ENCODE peak calls at places on chromosomes 11 and 22, in six cellular contexts. V, U, X, Q, Z and H are unnamed samples.

GRCh38 chr11:29321293-29322132 is 695.3 kb downstream of the KCNA4 start:
- DNase-seq in U (no peak), V (no peak), X (no peak), Q (no peak), Z (no peak), H (no peak)

GRCh38 chr22:22068657-22069056 is 86.1 kb upstream of the TOP3B start:
- DNase-seq in Q (no peak), Z (no peak), V (no peak), X (no peak), U (no peak), H (no peak)

GRCh38 chr11:11534981-11535380 is 86.8 kb downstream of the GALNT18 start:
- DNase-seq in Q (no peak), Z (no peak), V (no peak), X (no peak), U (no peak), H (no peak)

GRCh38 chr11:72848846-72849466 is 34.7 kb downstream of the ATG16L2 start:
- DNase-seq in V (peak), Q (peak), X (no peak), U (no peak), Z (no peak), H (no peak)

GRCh38 chr11:8092587-8093424 is 11.8 kb downstream of the TUB start:
- DNase-seq in V (peak), X (no peak), Z (peak), U (peak), Q (peak), H (no peak)

GRCh38 chr11:112878228-112878627 is 83.0 kb upstream of the NCAM1 start:
- DNase-seq in X (no peak), U (no peak), Z (no peak), V (no peak), Q (no peak), H (no peak)

GRCh38 chr22:46854125-46854870 is 91.8 kb downstream of the TBC1D22A start:
- DNase-seq in U (no peak), X (no peak), V (no peak), Q (no peak), Z (peak), H (no peak)

GRCh38 chr22:20657963-20658362 is 116.0 kb upstream of the SERPIND1 start:
- DNase-seq in X (peak), V (no peak), Z (no peak), Q (no peak), U (no peak), H (no peak)

GRCh38 chr22:42959472-42960145 is 55.3 kb downstream of the PACSIN2 start:
- DNase-seq in V (peak), X (no peak), U (peak), Q (peak), Z (peak), H (no peak)

GRCh38 chr11:33471541-33471940 is 214.4 kb downstream of the HIPK3 start:
- DNase-seq in Z (no peak), V (no peak), Q (no peak), U (peak), X (no peak), H (no peak)

GRCh38 chr22:50244420-50245213 is at the start of gene TUBGCP6:
- DNase-seq in X (peak), Z (peak), Q (peak), V (peak), U (peak), H (peak)

GRCh38 chr22:44220727-44221680 is 40.3 kb downstream of the PARVG start:
- DNase-seq in Z (no peak), X (no peak), U (no peak), V (no peak), Q (no peak), H (no peak)

GRCh38 chr11:9617960-9618359 is 44.5 kb downstream of the WEE1 start:
- DNase-seq in Z (no peak), X (no peak), Q (no peak), U (no peak), V (no peak), H (no peak)

GRCh38 chr11:133343951-133344350 is 188.3 kb downstream of the OPCML start:
- DNase-seq in U (no peak), Z (no peak), Q (peak), X (no peak), V (no peak), H (no peak)

GRCh38 chr22:38719196-38719595 is 13.5 kb downstream of the GTPBP1 start:
- DNase-seq in U (no peak), V (no peak), Q (no peak), Z (no peak), X (no peak), H (no peak)

GRCh38 chr22:38720350-38720749 is 14.6 kb downstream of the GTPBP1 start:
- DNase-seq in V (no peak), Q (no peak), X (no peak), U (no peak), Z (no peak), H (no peak)

GRCh38 chr22:38717244-38717643 is 11.5 kb downstream of the GTPBP1 start:
- DNase-seq in X (no peak), Z (no peak), V (no peak), U (no peak), Q (no peak), H (no peak)

GRCh38 chr22:38716827-38717226 is 11.1 kb downstream of the GTPBP1 start:
- DNase-seq in V (no peak), X (no peak), U (no peak), Z (no peak), Q (no peak), H (no peak)

GRCh38 chr22:38718414-38718813 is 12.7 kb downstream of the GTPBP1 start:
- DNase-seq in Q (peak), V (no peak), Z (no peak), U (peak), X (no peak), H (no peak)
- TF ChIP-seq CTCF in Q (peak), V (peak), Z (peak), U (peak), X (peak), H (no peak)

GRCh38 chr11:81655351-81655750 is 1078.3 kb downstream of the FAM181B start:
- DNase-seq in Q (no peak), X (no peak), V (no peak), U (no peak), Z (no peak), H (no peak)

DNA sequence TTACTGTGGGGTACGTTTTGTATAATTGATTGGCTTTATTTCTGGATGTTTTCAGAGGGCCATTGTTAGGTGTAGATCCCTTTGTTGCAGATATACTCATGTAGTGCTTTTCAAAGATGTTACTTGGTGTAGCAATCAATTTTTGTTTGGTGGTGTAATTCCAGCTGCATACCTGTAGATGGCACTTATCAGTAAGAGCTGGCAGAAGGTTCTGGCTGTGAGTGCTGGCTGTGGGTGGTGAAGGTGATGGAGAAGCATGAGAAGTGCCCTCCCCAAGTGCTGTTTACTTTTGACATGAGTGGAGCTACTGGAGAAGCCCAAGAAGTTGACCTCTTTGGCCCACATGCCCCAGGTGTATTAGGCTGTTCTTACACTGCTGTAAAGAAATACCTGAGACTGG is 1074.9 kb downstream of the FAM181B start:
- DNase-seq in Q (peak), V (no peak), X (no peak), Z (no peak), U (no peak), H (no peak)
- TF ChIP-seq CTCF in Q (peak), V (peak), X (peak), Z (no peak), U (no peak), H (no peak)

DNA sequence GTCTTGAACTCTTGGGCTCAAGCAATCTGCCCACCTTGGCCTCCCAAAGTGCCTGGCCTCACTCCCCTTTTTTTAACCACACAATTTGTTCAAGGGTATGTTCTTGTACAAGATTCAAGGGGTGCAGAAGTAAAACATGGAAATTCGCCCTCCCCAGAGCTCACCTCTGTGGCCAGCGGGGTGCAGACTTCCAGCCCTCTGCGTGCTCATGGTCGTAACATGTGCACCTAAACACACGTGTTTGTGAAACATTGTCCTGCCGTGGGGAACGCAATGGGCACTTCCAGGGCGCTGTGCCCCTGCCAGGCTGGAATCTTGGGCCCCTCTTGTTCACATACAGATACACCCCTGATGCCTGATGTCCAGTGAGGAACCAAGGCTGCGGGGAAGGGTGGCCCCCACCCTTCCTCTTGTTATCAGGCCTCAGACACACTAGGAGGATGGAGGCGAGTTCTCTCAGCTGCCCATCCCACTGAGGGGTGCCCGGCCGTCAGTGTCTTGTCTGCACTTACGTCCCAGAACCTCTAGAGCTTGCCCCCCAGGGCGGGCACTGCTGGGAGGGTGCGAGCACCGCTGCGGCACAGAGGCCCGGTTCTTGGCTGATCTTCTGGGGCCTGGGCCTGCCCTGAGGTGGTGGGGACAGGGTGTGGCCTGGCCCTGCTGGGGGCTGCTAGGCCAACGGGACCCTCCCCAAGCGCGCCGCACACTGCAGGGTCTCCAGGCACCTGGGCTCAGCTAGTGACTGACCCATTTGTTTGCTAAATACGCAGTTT is 4.1 kb upstream of the EPS8L2 start:
- DNase-seq in Z (no peak), U (no peak), V (no peak), X (no peak), Q (no peak), H (no peak)
- TF ChIP-seq CTCF in Z (no peak), U (no peak), V (no peak), X (no peak), Q (no peak), H (no peak)

GRCh38 chr11:20634044-20634443 is 34.6 kb downstream of the SLC6A5 start:
- DNase-seq in U (no peak), Q (no peak), Z (no peak), V (no peak), X (no peak), H (no peak)
- TF ChIP-seq CTCF in U (no peak), Q (no peak), Z (peak), V (peak), X (peak), H (no peak)

GRCh38 chr11:84526250-84526649 is 1100.9 kb downstream of the DLG2 start:
- DNase-seq in Z (no peak), X (no peak), Q (no peak), U (no peak), V (no peak), H (no peak)

GRCh38 chr11:84518601-84519183 is 1108.5 kb downstream of the DLG2 start:
- DNase-seq in X (no peak), V (no peak), Q (no peak), U (no peak), Z (no peak), H (no peak)

GRCh38 chr11:84522331-84522730 is 1104.8 kb downstream of the DLG2 start:
- DNase-seq in V (no peak), Z (no peak), Q (no peak), U (no peak), X (no peak), H (no peak)

DNA sequence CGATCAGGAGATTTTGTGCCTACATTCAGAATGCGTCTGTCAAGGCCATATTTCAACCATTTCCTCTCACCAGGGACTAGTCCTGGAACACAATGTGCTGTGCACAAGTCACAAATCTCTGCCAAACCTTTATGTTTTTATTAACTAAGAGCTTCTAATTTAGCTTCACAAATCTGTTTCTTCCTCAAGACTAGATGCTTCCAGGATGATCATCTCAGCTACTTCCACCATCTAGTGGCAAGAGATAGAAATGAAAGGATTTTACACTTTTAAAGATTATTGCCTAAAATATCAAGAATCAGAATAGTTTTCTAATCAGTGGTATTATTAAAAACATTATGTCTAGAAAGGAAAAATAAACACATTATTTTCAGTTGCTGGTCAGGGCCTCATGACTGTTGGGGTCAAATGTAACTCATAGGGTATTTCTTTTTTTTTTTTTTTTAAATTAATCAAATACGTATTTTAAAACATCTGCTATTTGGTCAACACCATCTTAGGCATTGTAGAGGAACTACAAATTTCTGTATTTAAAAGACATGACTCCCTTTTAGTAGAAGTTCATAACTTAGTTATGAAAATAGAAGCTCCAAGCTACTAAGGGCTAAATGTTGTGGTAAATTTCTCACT is 1102.6 kb downstream of the DLG2 start:
- DNase-seq in Q (peak), Z (no peak), V (no peak), U (no peak), X (no peak), H (no peak)
- TF ChIP-seq CTCF in Q (peak), Z (peak), V (peak), U (no peak), X (peak), H (no peak)

DNA sequence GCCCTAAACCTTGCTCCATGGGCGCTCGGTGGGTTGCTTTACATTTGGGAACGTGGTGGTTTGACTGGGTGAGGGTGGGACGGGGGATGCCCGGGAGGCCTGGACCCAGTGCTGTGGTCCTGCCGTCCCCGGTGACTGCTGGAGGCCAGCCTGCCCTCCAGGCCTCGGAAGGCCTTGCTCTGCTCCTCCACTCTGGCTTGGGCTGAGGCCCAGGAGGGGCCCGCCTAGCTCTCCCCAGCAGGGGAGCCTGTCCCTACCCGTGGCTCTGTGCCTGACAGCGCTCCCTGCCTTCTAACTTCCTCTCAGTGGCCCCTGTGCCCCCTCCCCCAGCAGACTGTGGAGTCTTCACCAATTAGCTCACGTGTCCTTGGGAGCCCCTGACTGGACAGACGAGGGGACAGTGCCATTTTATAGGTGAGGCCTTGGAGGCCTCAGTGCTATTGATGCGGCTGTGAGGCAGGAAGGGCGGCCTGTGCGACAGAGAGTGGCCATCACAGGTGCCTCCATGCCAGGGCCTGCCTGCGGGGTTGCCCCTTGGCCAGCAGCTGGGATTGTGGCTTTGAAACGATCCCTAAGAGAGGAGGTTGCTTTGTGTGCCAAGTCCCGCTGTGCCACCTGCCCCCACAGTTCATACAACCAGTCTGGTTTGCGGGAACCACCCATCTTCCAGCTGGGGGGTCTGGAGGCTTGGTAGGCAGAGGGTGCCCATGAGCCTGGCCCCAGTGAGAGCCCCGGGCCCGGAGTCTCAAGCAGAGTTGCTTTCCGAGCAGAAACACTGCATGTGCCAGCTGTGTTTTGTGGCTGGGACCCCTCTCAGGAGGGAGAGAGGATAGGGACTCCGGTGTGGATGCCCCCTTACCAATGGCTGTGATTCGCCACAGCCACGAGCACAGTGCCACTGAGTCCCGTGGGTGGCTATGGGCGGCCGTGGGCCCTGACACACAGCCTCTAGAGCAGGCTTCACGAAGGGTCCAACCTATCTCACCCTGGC is 17.7 kb downstream of the TPCN2 start:
- DNase-seq in Z (no peak), V (no peak), Q (no peak), U (no peak), X (no peak), H (no peak)
- TF ChIP-seq CTCF in Z (no peak), V (no peak), Q (no peak), U (no peak), X (no peak), H (no peak)

GRCh38 chr22:49170053-49170452 is 657.6 kb downstream of the BRD1 start:
- DNase-seq in Z (no peak), Q (no peak), V (no peak), X (no peak), U (no peak), H (no peak)
- TF ChIP-seq CTCF in Z (no peak), Q (no peak), V (no peak), X (no peak), U (no peak), H (no peak)

GRCh38 chr11:125680747-125681146 is at the start of gene ACRV1:
- DNase-seq in U (no peak), Q (no peak), V (no peak), X (no peak), Z (no peak), H (no peak)

GRCh38 chr11:125675196-125675595 is 5.5 kb downstream of the ACRV1 start:
- DNase-seq in X (no peak), Q (no peak), Z (no peak), V (no peak), U (no peak), H (no peak)

GRCh38 chr11:125685228-125685627 is 4.6 kb upstream of the ACRV1 start:
- DNase-seq in U (no peak), Q (no peak), V (peak), X (no peak), Z (no peak), H (no peak)

GRCh38 chr11:125679397-125679796 is 1.2 kb downstream of the ACRV1 start:
- DNase-seq in U (no peak), Q (peak), Z (no peak), X (no peak), V (no peak), H (no peak)

GRCh38 chr11:125679837-125680236 is 810 bp downstream of the ACRV1 start:
- DNase-seq in U (no peak), V (no peak), Q (no peak), Z (no peak), X (no peak), H (no peak)
- TF ChIP-seq CTCF in U (no peak), V (no peak), Q (no peak), Z (no peak), X (no peak), H (no peak)

DNA sequence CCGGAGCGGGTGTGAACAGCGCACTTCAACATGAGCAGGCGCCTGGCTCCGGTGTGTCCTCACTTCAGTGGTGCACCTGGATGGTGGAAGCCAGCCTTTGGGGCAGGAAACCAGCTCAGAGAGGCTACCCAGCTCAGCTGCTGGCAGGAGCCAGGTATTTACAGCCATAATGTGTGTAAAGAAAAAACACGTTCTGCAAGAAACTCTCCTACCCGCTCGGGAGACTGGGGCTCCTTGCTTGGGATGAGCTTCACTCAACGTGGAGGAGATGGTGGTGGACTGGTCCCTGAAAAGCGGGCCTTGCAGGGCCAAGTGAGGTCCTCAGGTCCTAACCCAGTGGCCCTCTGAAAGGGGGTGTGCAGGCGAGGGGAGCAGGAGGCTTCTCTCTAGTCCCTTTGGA is 7.5 kb downstream of the MCAM start:
- DNase-seq in V (no peak), Q (no peak), U (no peak), Z (no peak), X (no peak), H (no peak)
- TF ChIP-seq CTCF in V (no peak), Q (no peak), U (no peak), Z (no peak), X (no peak), H (no peak)